ENCODE peak calls at places on chromosomes 12 and 14, in seven cellular contexts. L is mammary epithelial cell, B is esophagus squamous epithelium, D is WERI-Rb-1, S is SK-N-MC, O is neural progenitor cell, F is lower lobe of right lung. H is an unnamed sample. For H3K9me3, the result is how much of the 10 kb centered on the place peaks cover.

GRCh38 chr14:65686761-65687160 is 274.2 kb downstream of the FUT8 start:
- DNase-seq in L (peak), B (no peak), D (no peak), S (no peak), O (no peak), F (no peak), H (no peak)

GRCh38 chr12:26971963-26972362 is 33.7 kb downstream of the FGFR1OP2 start:
- DNase-seq in L (no peak), B (no peak), D (no peak), S (no peak), O (no peak), F (no peak), H (no peak)

GRCh38 chr12:92059976-92060375 is 85.7 kb downstream of the BTG1 start:
- DNase-seq in L (peak), B (no peak), D (no peak), S (no peak), O (no peak), F (no peak), H (no peak)

GRCh38 chr12:47561746-47562145 is 144.1 kb downstream of the RPAP3 start:
- DNase-seq in L (peak), B (no peak), D (no peak), S (no peak), O (no peak), F (no peak), H (no peak)

GRCh38 chr12:106994579-106995220 is 7.8 kb upstream of the MTERF2 start:
- DNase-seq in L (no peak), B (no peak), D (no peak), S (no peak), O (no peak), F (no peak), H (no peak)

GRCh38 chr14:77119852-77120251 is 21.7 kb downstream of the ZDHHC22 start:
- DNase-seq in L (no peak), B (no peak), D (no peak), S (no peak), O (no peak), F (no peak), H (no peak)

GRCh38 chr12:107395817-107396216 is 289.8 kb upstream of the PWP1 start:
- DNase-seq in L (no peak), B (no peak), D (no peak), S (no peak), O (no peak), F (no peak), H (no peak)

GRCh38 chr12:105278043-105278697 is 42.2 kb upstream of the APPL2 start:
- DNase-seq in L (no peak), B (no peak), D (no peak), S (no peak), O (no peak), F (no peak), H (no peak)

GRCh38 chr12:109727039-109727723 is 13.6 kb downstream of the FAM222A start:
- DNase-seq in L (no peak), B (no peak), D (no peak), S (no peak), O (peak), F (peak), H (no peak)

GRCh38 chr12:11577658-11578260 is 71.7 kb upstream of the ETV6 start:
- DNase-seq in L (peak), B (no peak), D (no peak), S (no peak), O (no peak), F (no peak), H (no peak)

GRCh38 chr12:102757874-102758244 is 159.2 kb downstream of the PAH start:
- DNase-seq in L (no peak), B (no peak), D (no peak), S (no peak), O (no peak), F (no peak), H (no peak)

GRCh38 chr12:103857164-103857563 is 16.1 kb upstream of the NT5DC3 start:
- DNase-seq in L (no peak), B (no peak), D (no peak), S (no peak), O (no peak), F (no peak), H (no peak)

GRCh38 chr12:64099430-64099829 is 122.7 kb downstream of the KICS2 start:
- DNase-seq in L (peak), B (no peak), D (no peak), S (no peak), O (no peak), F (no peak), H (no peak)

GRCh38 chr12:56477521-56478225 is 9.3 kb downstream of the SPRYD4 start:
- DNase-seq in L (no peak), B (no peak), D (no peak), S (no peak), O (no peak), F (no peak), H (no peak)

GRCh38 chr12:129641916-129642315 is 261.9 kb downstream of the TMEM132D start:
- DNase-seq in L (no peak), B (no peak), D (no peak), S (no peak), O (no peak), F (no peak), H (no peak)

GRCh38 chr14:55127491-55127951 is 1.5 kb upstream of the LGALS3 start:
- DNase-seq in L (peak), B (no peak), D (no peak), S (no peak), O (no peak), F (no peak), H (no peak)

GRCh38 chr12:124548854-124549378 is 18.5 kb downstream of the NCOR2 start:
- DNase-seq in L (no peak), B (no peak), D (peak), S (no peak), O (no peak), F (peak), H (no peak)

GRCh38 chr14:90642239-90642717 is 174.0 kb downstream of the TTC7B start:
- DNase-seq in L (no peak), B (no peak), D (no peak), S (no peak), O (peak), F (no peak), H (no peak)

GRCh38 chr14:101595887-101596721 is 34.8 kb downstream of the DIO3 start:
- DNase-seq in L (no peak), B (no peak), D (no peak), S (no peak), O (no peak), F (no peak), H (no peak)

GRCh38 chr12:79127268-79127895 is 262.8 kb downstream of the SYT1 start:
- DNase-seq in L (peak), B (no peak), D (no peak), S (no peak), O (no peak), F (no peak), H (no peak)

GRCh38 chr12:131009595-131010270 is 56.0 kb downstream of the ADGRD1 start:
- DNase-seq in L (no peak), B (no peak), D (no peak), S (no peak), O (no peak), F (peak), H (no peak)
- H3K9me3 ChIP-seq in L (under half), B (under half), D (under half), S (under half), O (under half), F (under half), H (under half)

GRCh38 chr12:116343331-116343884 is 65.9 kb upstream of the MED13L start:
- DNase-seq in L (no peak), B (no peak), D (no peak), S (no peak), O (no peak), F (no peak), H (no peak)
- H3K9me3 ChIP-seq in L (under half), B (under half), D (under half), S (under half), O (under half), F (under half), H (under half)

GRCh38 chr12:113170926-113171325 is 14.4 kb downstream of the DDX54 start:
- DNase-seq in L (no peak), B (no peak), D (no peak), S (no peak), O (no peak), F (no peak), H (no peak)

GRCh38 chr12:113170457-113170856 is 14.8 kb downstream of the DDX54 start:
- DNase-seq in L (no peak), B (no peak), D (no peak), S (no peak), O (no peak), F (no peak), H (no peak)

GRCh38 chr12:113171543-113171942 is 13.7 kb downstream of the DDX54 start:
- DNase-seq in L (no peak), B (no peak), D (no peak), S (no peak), O (no peak), F (no peak), H (no peak)

GRCh38 chr12:113167868-113168267 is 17.4 kb downstream of the DDX54 start:
- DNase-seq in L (no peak), B (no peak), D (no peak), S (no peak), O (no peak), F (no peak), H (no peak)

DNA sequence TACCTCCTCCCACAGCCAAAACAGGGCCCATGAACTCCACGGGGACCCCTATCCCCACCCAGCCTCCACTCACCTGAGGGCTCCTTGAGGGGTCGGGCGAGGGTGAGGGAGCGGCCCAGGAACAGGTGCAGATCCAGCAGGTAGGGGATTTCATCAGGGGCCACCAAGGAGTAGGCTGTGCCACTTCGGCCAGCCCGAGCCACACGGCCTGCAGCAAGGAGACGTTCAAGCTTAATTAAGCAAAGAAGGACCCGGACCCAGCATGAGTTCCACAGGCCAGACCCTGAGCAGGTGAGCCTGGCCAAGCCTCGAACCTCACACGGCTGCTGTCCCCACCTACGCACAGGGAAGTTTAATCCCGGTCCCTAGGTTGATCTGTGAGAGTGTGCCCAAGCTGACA is 15.6 kb downstream of the DDX54 start:
- DNase-seq in L (no peak), B (no peak), D (no peak), S (no peak), O (no peak), F (no peak), H (no peak)
- H3K9me3 ChIP-seq in L (under half), B (under half), D (under half), S (under half), O (under half), F (under half), H (under half)

GRCh38 chr14:28975084-28975483 is 208.5 kb downstream of the FOXG1 start:
- DNase-seq in L (no peak), B (no peak), D (no peak), S (no peak), O (peak), F (no peak), H (no peak)
- H3K9me3 ChIP-seq in L (under half), B (under half), D (under half), S (under half), O (under half), F (under half), H (under half)

GRCh38 chr14:32996343-32996742 is 57.7 kb downstream of the NPAS3 start:
- DNase-seq in L (no peak), B (no peak), D (no peak), S (no peak), O (no peak), F (no peak), H (no peak)
- H3K9me3 ChIP-seq in L (under half), B (under half), D (under half), S (under half), O (under half), F (under half), H (under half)

GRCh38 chr14:98119739-98120138 is 1152.3 kb downstream of the BCL11B start:
- DNase-seq in L (no peak), B (no peak), D (no peak), S (no peak), O (no peak), F (no peak), H (no peak)
- H3K9me3 ChIP-seq in L (under half), B (under half), D (under half), S (under half), O (under half), F (under half), H (under half)

GRCh38 chr14:42532194-42532593 is 925.5 kb downstream of the LRFN5 start:
- DNase-seq in L (no peak), B (no peak), D (no peak), S (no peak), O (no peak), F (no peak), H (no peak)
- H3K9me3 ChIP-seq in L (under half), B (under half), D (under half), S (under half), O (under half), F (under half), H (under half)

H was measured in keratinocyte.